ENCODE peak calls at places on chromosomes 3 and 15, in eight cellular contexts. E is NB4, D is fibroblast of lung, I is vagina, O is glutamatergic neuron, B is HepG2, Z is Calu3, V is endothelial cell. F is an unnamed sample.

GRCh38 chr15:91472316-91472756 is 372.3 kb downstream of the SV2B start:
- DNase-seq in E (no peak), D (peak), I (no peak), O (no peak), B (no peak), Z (no peak), V (no peak), F (no peak)

GRCh38 chr15:69074011-69074842 is 59.7 kb downstream of the NOX5 start:
- DNase-seq in E (peak), D (peak), I (no peak), O (peak), B (peak), Z (peak), V (peak), F (no peak)

GRCh38 chr3:177944228-177944661 is 592.0 kb upstream of the KCNMB2 start:
- DNase-seq in E (peak), D (peak), I (no peak), O (no peak), B (no peak), Z (no peak), V (no peak), F (no peak)

GRCh38 chr3:48429416-48430358 is at the start of gene PLXNB1:
- DNase-seq in E (peak), D (peak), I (no peak), O (peak), B (peak), Z (peak), V (peak), F (no peak)

GRCh38 chr3:33732394-33732793 is 14.3 kb upstream of the CLASP2 start:
- DNase-seq in E (peak), D (no peak), I (no peak), O (no peak), B (peak), Z (no peak), V (no peak), F (no peak)

GRCh38 chr3:50190921-50191660 is at the start of gene GNAT1:
- DNase-seq in E (peak), D (no peak), I (no peak), O (no peak), B (no peak), Z (no peak), V (no peak), F (no peak)

GRCh38 chr15:80750591-80750990 is 28.6 kb upstream of the CEMIP start:
- DNase-seq in E (no peak), D (peak), I (no peak), O (no peak), B (no peak), Z (no peak), V (no peak), F (no peak)

GRCh38 chr3:138457863-138458735 is 23.7 kb downstream of the ESYT3 start:
- DNase-seq in E (no peak), D (no peak), I (no peak), O (no peak), B (no peak), Z (no peak), V (no peak), F (no peak)

GRCh38 chr3:43076857-43077256 is 29.0 kb downstream of the POMGNT2 start:
- DNase-seq in E (no peak), D (no peak), I (no peak), O (no peak), B (no peak), Z (no peak), V (no peak), F (no peak)

GRCh38 chr15:74631408-74631807 is 15.8 kb downstream of the CLK3 start:
- DNase-seq in E (no peak), D (no peak), I (no peak), O (no peak), B (peak), Z (no peak), V (no peak), F (no peak)

GRCh38 chr3:189324538-189325138 is 152.9 kb downstream of the TPRG1 start:
- DNase-seq in E (peak), D (peak), I (no peak), O (no peak), B (peak), Z (peak), V (no peak), F (peak)

GRCh38 chr15:54082836-54083492 is 104.7 kb downstream of the UNC13C start:
- DNase-seq in E (peak), D (no peak), I (no peak), O (peak), B (peak), Z (peak), V (peak), F (no peak)

GRCh38 chr3:139238281-139239030 is 105.4 kb upstream of the MRPS22 start:
- DNase-seq in E (no peak), D (no peak), I (no peak), O (no peak), B (no peak), Z (no peak), V (no peak), F (no peak)

GRCh38 chr3:8964436-8965370 is 1.4 kb upstream of the RAD18 start:
- DNase-seq in E (no peak), D (peak), I (no peak), O (no peak), B (peak), Z (peak), V (no peak), F (no peak)

GRCh38 chr15:35040339-35041255 is 44.5 kb downstream of the NANOGP8 start:
- DNase-seq in E (no peak), D (no peak), I (no peak), O (no peak), B (no peak), Z (no peak), V (no peak), F (no peak)

GRCh38 chr15:68485721-68486360 is 53.9 kb upstream of the ITGA11 start:
- DNase-seq in E (no peak), D (no peak), I (no peak), O (no peak), B (no peak), Z (no peak), V (no peak), F (no peak)

GRCh38 chr3:129238945-129239705 is 10.3 kb upstream of the COPG1 start:
- DNase-seq in E (no peak), D (peak), I (no peak), O (no peak), B (no peak), Z (no peak), V (no peak), F (no peak)

GRCh38 chr3:53842436-53843194 is 3.6 kb downstream of the CHDH start:
- DNase-seq in E (no peak), D (peak), I (no peak), O (no peak), B (peak), Z (peak), V (no peak), F (no peak)
- TF ChIP-seq CTCF in E (no peak), D (peak), I (no peak), O (no peak), B (peak), Z (peak), V (no peak), F (peak)

DNA sequence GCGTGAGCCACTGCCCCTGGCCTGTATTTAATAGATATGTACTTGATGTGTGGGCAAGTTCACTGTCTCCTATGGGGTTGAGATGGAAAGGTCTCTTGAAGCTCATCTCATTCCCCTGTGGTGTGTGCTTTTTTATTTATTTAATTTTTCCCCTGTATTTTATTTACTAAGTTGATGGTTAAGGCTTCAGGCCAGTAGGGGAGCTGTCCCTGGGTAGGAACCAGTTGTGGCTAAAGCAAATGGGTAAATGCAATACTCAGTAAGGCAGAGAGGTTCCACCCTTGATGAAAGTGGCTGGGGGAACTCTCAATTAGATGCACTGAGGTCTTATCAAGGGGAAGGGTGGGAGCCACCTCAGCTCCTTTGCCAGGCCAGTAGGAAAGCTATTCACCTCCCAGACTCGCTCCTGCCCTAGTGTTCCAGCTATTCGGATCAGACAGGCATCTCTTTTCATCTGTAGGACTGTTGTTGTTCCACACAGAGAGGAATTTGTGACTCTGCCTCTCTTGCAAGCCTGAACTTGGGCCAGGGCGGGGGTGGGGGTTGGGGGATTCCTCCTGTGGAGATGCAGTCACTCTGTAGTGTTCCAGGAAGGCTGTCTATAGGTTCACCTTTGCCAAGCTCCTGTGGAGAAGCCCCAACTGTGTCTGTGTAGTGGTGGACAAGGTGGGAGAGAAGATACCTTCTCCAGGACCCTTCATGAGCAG is 26.1 kb downstream of the PCCB start:
- DNase-seq in E (no peak), D (peak), I (no peak), O (no peak), B (no peak), Z (no peak), V (no peak), F (no peak)
- TF ChIP-seq CTCF in E (no peak), D (no peak), I (no peak), O (no peak), B (no peak), Z (no peak), V (no peak), F (peak)

GRCh38 chr3:125112981-125113380 is 57.2 kb upstream of the HEG1 start:
- DNase-seq in E (no peak), D (no peak), I (no peak), O (no peak), B (no peak), Z (no peak), V (no peak), F (no peak)
- TF ChIP-seq CTCF in E (no peak), D (no peak), I (no peak), O (no peak), B (no peak), Z (no peak), V (no peak), F (no peak)

GRCh38 chr3:131140891-131141290 is 114.2 kb downstream of the NEK11 start:
- DNase-seq in E (no peak), D (no peak), I (no peak), O (no peak), B (no peak), Z (no peak), V (no peak), F (no peak)

GRCh38 chr3:131147534-131147933 is 120.9 kb downstream of the NEK11 start:
- DNase-seq in E (peak), D (peak), I (no peak), O (no peak), B (no peak), Z (no peak), V (no peak), F (no peak)

GRCh38 chr3:131141770-131142169 is 115.1 kb downstream of the NEK11 start:
- DNase-seq in E (no peak), D (no peak), I (no peak), O (no peak), B (no peak), Z (no peak), V (no peak), F (no peak)

GRCh38 chr3:131143802-131144201 is 117.1 kb downstream of the NEK11 start:
- DNase-seq in E (no peak), D (no peak), I (no peak), O (no peak), B (no peak), Z (no peak), V (no peak), F (no peak)

GRCh38 chr3:131142580-131142979 is 115.9 kb downstream of the NEK11 start:
- DNase-seq in E (no peak), D (no peak), I (no peak), O (no peak), B (no peak), Z (no peak), V (no peak), F (no peak)
- TF ChIP-seq CTCF in E (no peak), D (peak), I (no peak), O (no peak), B (peak), Z (no peak), V (no peak), F (peak)

DNA sequence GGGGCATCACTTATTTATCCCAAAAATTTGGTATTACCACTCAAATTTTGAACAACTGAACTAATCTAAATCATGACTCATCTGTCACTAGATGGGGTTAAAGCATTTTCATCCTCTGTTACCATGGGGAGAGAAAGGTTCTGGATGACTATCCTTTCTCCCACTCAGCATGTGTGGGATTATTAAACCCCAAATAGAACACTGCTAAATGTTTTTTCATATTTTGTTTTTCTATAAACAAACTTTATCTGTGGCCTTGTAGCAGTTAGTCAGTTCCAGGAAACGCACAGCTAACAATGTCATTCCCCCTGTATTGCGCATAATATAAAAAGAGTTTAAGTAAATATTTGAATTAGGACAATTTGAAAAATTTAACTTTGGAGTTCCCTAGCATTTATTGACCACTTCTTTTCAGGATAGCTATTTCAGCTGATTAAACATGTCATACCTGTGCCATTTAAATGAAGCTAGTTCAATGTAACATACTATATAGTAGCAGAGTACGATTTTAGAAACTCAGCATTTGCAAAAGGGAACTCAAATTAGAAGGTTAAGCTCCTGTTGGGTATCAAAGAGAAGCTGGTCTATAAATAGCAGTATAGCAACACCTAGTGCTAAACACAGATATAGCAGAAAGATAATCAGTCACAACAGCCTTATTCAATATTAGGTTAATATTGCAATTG is 9.2 kb upstream of the TMEM212 start:
- DNase-seq in E (peak), D (peak), I (no peak), O (no peak), B (no peak), Z (no peak), V (no peak), F (no peak)
- TF ChIP-seq CTCF in E (peak), D (peak), I (no peak), O (no peak), B (peak), Z (peak), V (peak), F (peak)

F was measured in AG04450.